ENCODE peak calls at places on chromosomes 12 and 14, in six cellular contexts. I is cardiac muscle cell; M is fibroblast of lung; J is left ventricle myocardium inferior; B is IMR-90; E is CD4-positive, alpha-beta T cell. O is an unnamed sample.

GRCh38 chr12:19130224-19131019 is 889 bp downstream of the PLEKHA5 start:
- DNase-seq in I (peak), M (peak), J (peak), B (no peak), E (no peak), O (peak)

GRCh38 chr14:90971687-90972086 is 88.8 kb downstream of the RPS6KA5 start:
- DNase-seq in I (no peak), M (no peak), J (no peak), B (no peak), E (no peak), O (no peak)

GRCh38 chr14:68506645-68507405 is 286.0 kb downstream of the ZFP36L1 start:
- DNase-seq in I (no peak), M (no peak), J (no peak), B (no peak), E (no peak), O (no peak)

GRCh38 chr14:80100681-80101080 is 110.6 kb downstream of the DIO2 start:
- DNase-seq in I (no peak), M (no peak), J (no peak), B (no peak), E (no peak), O (no peak)

GRCh38 chr14:31881531-31882310 is 195.4 kb upstream of the ARHGAP5 start:
- DNase-seq in I (no peak), M (peak), J (no peak), B (peak), E (no peak), O (no peak)

GRCh38 chr14:105891631-105892452 is 365.5 kb downstream of the TMEM121 start:
- DNase-seq in I (no peak), M (no peak), J (peak), B (no peak), E (peak), O (peak)

GRCh38 chr12:101407438-101408345 is at the start of gene ARL1:
- DNase-seq in I (peak), M (peak), J (peak), B (peak), E (peak), O (peak)

GRCh38 chr12:119372540-119372939 is 38.0 kb downstream of the CCDC60 start:
- DNase-seq in I (peak), M (no peak), J (peak), B (no peak), E (no peak), O (no peak)

GRCh38 chr14:105885561-105886320 is 359.4 kb downstream of the TMEM121 start:
- DNase-seq in I (no peak), M (no peak), J (peak), B (no peak), E (peak), O (peak)

GRCh38 chr12:101619868-101620761 is 25.3 kb downstream of the MYBPC1 start:
- DNase-seq in I (no peak), M (no peak), J (no peak), B (no peak), E (no peak), O (no peak)

GRCh38 chr14:101929096-101929495 is 35.3 kb upstream of the DYNC1H1 start:
- DNase-seq in I (no peak), M (no peak), J (no peak), B (no peak), E (no peak), O (peak)

GRCh38 chr12:121857322-121858246 is 1.1 kb downstream of the HPD start:
- DNase-seq in I (no peak), M (peak), J (no peak), B (no peak), E (no peak), O (no peak)

GRCh38 chr12:87756111-87756510 is 273.1 kb downstream of the C12orf50 start:
- DNase-seq in I (no peak), M (peak), J (no peak), B (peak), E (no peak), O (no peak)

GRCh38 chr12:107411792-107412535 is 273.6 kb upstream of the PWP1 start:
- DNase-seq in I (no peak), M (peak), J (no peak), B (peak), E (no peak), O (no peak)

GRCh38 chr14:54889919-54890318 is 12.7 kb downstream of the GCH1 start:
- DNase-seq in I (no peak), M (no peak), J (no peak), B (peak), E (no peak), O (no peak)

GRCh38 chr12:85279449-85280137 is 427 bp upstream of the ALX1 start:
- DNase-seq in I (no peak), M (peak), J (peak), B (no peak), E (no peak), O (peak)

GRCh38 chr14:95674613-95675012 is 11.6 kb upstream of the TCL1B start:
- DNase-seq in I (no peak), M (no peak), J (no peak), B (no peak), E (no peak), O (no peak)

GRCh38 chr14:24136684-24137528 is 912 bp downstream of the PSME1 start:
- DNase-seq in I (no peak), M (no peak), J (no peak), B (no peak), E (no peak), O (no peak)

GRCh38 chr12:58030566-58031279 is 89.4 kb downstream of the ATP23 start:
- DNase-seq in I (no peak), M (peak), J (no peak), B (peak), E (no peak), O (no peak)

GRCh38 chr14:101820283-101820798 is 58.8 kb downstream of the PPP2R5C start:
- DNase-seq in I (no peak), M (no peak), J (no peak), B (no peak), E (no peak), O (no peak)

GRCh38 chr14:23396781-23397407 is 11.2 kb downstream of the MYH6 start:
- DNase-seq in I (peak), M (no peak), J (no peak), B (no peak), E (no peak), O (no peak)

GRCh38 chr12:117090816-117091711 is 8.2 kb downstream of the TESC start:
- DNase-seq in I (no peak), M (no peak), J (no peak), B (no peak), E (no peak), O (peak)

GRCh38 chr14:104967414-104968152 is 10.6 kb downstream of the AHNAK2 start:
- DNase-seq in I (peak), M (peak), J (peak), B (no peak), E (no peak), O (peak)

GRCh38 chr12:67042697-67043131 is 226.4 kb upstream of the CAND1 start:
- DNase-seq in I (peak), M (peak), J (no peak), B (peak), E (no peak), O (no peak)

GRCh38 chr12:13062669-13063068 is 18.5 kb downstream of the FAM234B start:
- DNase-seq in I (no peak), M (no peak), J (no peak), B (no peak), E (no peak), O (no peak)

GRCh38 chr12:48164456-48164855 is 7.1 kb upstream of the ASB8 start:
- DNase-seq in I (no peak), M (no peak), J (no peak), B (no peak), E (no peak), O (no peak)

GRCh38 chr12:127898616-127899015 is 368.4 kb upstream of the TMEM132C start:
- DNase-seq in I (no peak), M (no peak), J (no peak), B (no peak), E (no peak), O (no peak)

GRCh38 chr12:62466018-62466595 is 519 bp upstream of the MON2 start:
- DNase-seq in I (peak), M (peak), J (no peak), B (peak), E (no peak), O (no peak)

GRCh38 chr12:115203661-115204060 is 519.7 kb upstream of the TBX3 start:
- DNase-seq in I (no peak), M (peak), J (no peak), B (peak), E (no peak), O (no peak)

GRCh38 chr14:66237701-66238100 is 248.5 kb upstream of the CCDC196 start:
- DNase-seq in I (no peak), M (no peak), J (no peak), B (no peak), E (no peak), O (no peak)

GRCh38 chr12:7995266-7995963 is 37.1 kb upstream of the FOXJ2 start:
- DNase-seq in I (peak), M (peak), J (peak), B (peak), E (peak), O (peak)

GRCh38 chr12:7989827-7990491 is 42.6 kb upstream of the FOXJ2 start:
- DNase-seq in I (no peak), M (no peak), J (peak), B (peak), E (peak), O (peak)

GRCh38 chr12:7994731-7995205 is 37.7 kb upstream of the FOXJ2 start:
- DNase-seq in I (no peak), M (peak), J (no peak), B (peak), E (no peak), O (no peak)
- H3K27ac ChIP-seq in I (peak), M (peak), J (no peak), B (peak), E (no peak), O (peak)

GRCh38 chr14:58638231-58639205 is 756 bp downstream of the DACT1 start:
- DNase-seq in I (peak), M (peak), J (peak), B (peak), E (peak), O (no peak)
- TF ChIP-seq CTCF in I (peak), M (no peak), J (no peak), B (peak), E (no peak), O (no peak)

GRCh38 chr12:6828671-6829531 is 694 bp downstream of the P3H3 start:
- DNase-seq in I (peak), M (peak), J (peak), B (peak), E (peak), O (no peak)
- H3K27ac ChIP-seq in I (peak), M (peak), J (peak), B (peak), E (no peak), O (peak)

GRCh38 chr12:110183386-110183785 is 59.2 kb downstream of the IFT81 start:
- DNase-seq in I (no peak), M (no peak), J (no peak), B (no peak), E (no peak), O (no peak)
- TF ChIP-seq CTCF in I (no peak), M (no peak), J (peak), B (no peak), E (no peak), O (no peak)

GRCh38 chr14:59336078-59336477 is 129.1 kb downstream of the GPR135 start:
- DNase-seq in I (no peak), M (peak), J (no peak), B (no peak), E (no peak), O (no peak)
- H3K27ac ChIP-seq in I (no peak), M (no peak), J (peak), B (no peak), E (no peak), O (peak)

O was measured in lower lobe of right lung.